ENCODE peak calls at places on chromosome 3, in four cellular contexts. O, S, X and T are unnamed samples. For H3K4me1, the result is how much of the 10 kb centered on the place peaks cover.

GRCh38 chr3:24810881-24811280 is 316.2 kb upstream of the THRB start:
- DNase-seq in S (no peak), X (no peak), O (no peak), T (no peak)

GRCh38 chr3:87359807-87360206 is 83.4 kb upstream of the POU1F1 start:
- DNase-seq in O (no peak), S (no peak), X (no peak), T (no peak)

GRCh38 chr3:20056727-20057611 is 16.7 kb downstream of the KAT2B start:
- DNase-seq in O (no peak), S (no peak), X (no peak), T (no peak)

GRCh38 chr3:72153477-72154314 is 368.7 kb upstream of the PROK2 start:
- DNase-seq in S (no peak), O (no peak), X (no peak), T (no peak)

GRCh38 chr3:49133226-49133951 is 539 bp upstream of the LAMB2 start:
- DNase-seq in S (peak), X (peak), O (peak), T (no peak)

GRCh38 chr3:177512945-177513671 is 315.8 kb upstream of the TBL1XR1 start:
- DNase-seq in S (no peak), X (no peak), O (no peak), T (no peak)

GRCh38 chr3:194279701-194280360 is 71.3 kb downstream of the CPN2 start:
- DNase-seq in O (no peak), S (peak), X (no peak), T (no peak)

GRCh38 chr3:98784666-98785600 is 21.8 kb downstream of the ST3GAL6 start:
- DNase-seq in X (no peak), S (no peak), O (no peak), T (no peak)

GRCh38 chr3:31733234-31733667 is 200.5 kb downstream of the STT3B start:
- DNase-seq in O (no peak), S (no peak), X (no peak), T (no peak)

GRCh38 chr3:44624696-44625528 is at the start of gene ZNF197:
- DNase-seq in O (peak), S (peak), X (peak), T (peak)

GRCh38 chr3:183446838-183447205 is 18.4 kb upstream of the MCF2L2 start:
- DNase-seq in O (no peak), S (no peak), X (no peak), T (no peak)

GRCh38 chr3:105611304-105612192 is 244.8 kb downstream of the ALCAM start:
- DNase-seq in X (no peak), S (no peak), O (no peak), T (no peak)

GRCh38 chr3:113773381-113773780 is 26.5 kb downstream of the ATP6V1A start:
- DNase-seq in O (no peak), X (no peak), S (no peak), T (no peak)

GRCh38 chr3:107987036-107987557 is 103.7 kb downstream of the CD47 start:
- DNase-seq in O (no peak), X (peak), S (no peak), T (no peak)

GRCh38 chr3:14412831-14413380 is 10.5 kb downstream of the SLC6A6 start:
- DNase-seq in X (peak), S (no peak), O (no peak), T (no peak)
- H3K4me1 ChIP-seq in X (under half), S (under half), O (under half), T (half or more)

DNA sequence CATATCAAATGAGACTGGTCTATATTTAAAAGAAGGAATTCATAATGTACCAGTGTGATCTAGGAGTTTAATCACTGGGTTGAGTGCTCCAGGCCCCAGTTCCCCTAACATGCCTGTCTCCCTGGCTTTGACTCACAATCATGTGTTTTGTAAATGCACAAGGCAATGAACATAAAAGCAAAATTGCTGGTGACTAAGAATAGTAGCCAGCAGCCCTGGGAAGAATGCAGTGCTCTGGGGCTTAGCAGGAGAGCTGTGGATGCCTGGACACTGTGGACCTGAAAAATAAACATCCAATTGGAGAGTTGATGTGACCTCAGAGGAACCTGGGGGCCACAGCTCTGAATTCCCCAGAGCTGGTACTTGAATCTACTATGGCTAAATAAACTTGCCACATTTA is 50.3 kb downstream of the SYNPR start:
- DNase-seq in O (no peak), S (no peak), X (no peak), T (no peak)
- H3K4me1 ChIP-seq in O (under half), S (under half), X (under half), T (under half)

GRCh38 chr3:12190221-12190807 is 31.6 kb upstream of the TIMP4 start:
- DNase-seq in O (no peak), S (no peak), X (no peak), T (no peak)
- H3K4me1 ChIP-seq in O (under half), S (under half), X (under half), T (under half)

GRCh38 chr3:30289751-30290150 is 316.6 kb upstream of the TGFBR2 start:
- DNase-seq in O (no peak), S (no peak), X (no peak), T (no peak)
- H3K4me1 ChIP-seq in O (under half), S (under half), X (under half), T (under half)

DNA sequence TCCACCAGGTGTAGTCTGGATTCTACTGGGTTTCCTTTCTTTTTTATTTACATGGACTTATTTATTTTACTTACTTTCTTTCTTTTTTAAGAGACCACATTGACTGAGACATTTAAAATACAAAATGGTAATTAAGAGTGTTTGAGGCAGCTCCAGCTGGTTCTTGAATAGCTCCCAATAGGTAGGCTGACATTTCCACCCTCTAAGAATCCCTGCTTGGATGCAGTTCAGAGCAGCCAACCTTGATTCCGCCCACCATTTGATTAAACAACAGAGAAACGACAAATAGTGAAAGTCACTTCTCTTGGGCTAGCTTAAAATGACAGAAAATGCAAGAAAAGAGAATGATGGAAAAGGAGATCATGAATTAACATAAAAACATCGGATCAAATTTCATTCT is 270.5 kb downstream of the TUSC7 start:
- DNase-seq in X (no peak), O (no peak), S (no peak), T (no peak)
- H3K4me1 ChIP-seq in X (under half), O (under half), S (under half), T (under half)